ENCODE peak calls at places on chromosomes 4 and X, in ten cellular contexts. R, C, Z, A, E, X, F, D, I and W are unnamed samples.

GRCh38 chr4:119103263-119103662 is 32.4 kb upstream of the MYOZ2 start:
- DNase-seq in E (peak), F (peak), X (no peak), I (no peak), R (peak), C (no peak), A (peak), D (peak), Z (no peak), W (peak)

GRCh38 chr4:147830987-147831386 is 99.1 kb downstream of the ARHGAP10 start:
- DNase-seq in R (peak), E (no peak), X (no peak), A (no peak), Z (no peak), I (no peak), D (no peak), F (no peak), C (no peak), W (peak)

GRCh38 chr4:156109943-156110925 is 156.6 kb upstream of the CTSO start:
- DNase-seq in X (no peak), R (no peak), A (no peak), F (no peak), C (no peak), I (no peak), Z (no peak), D (peak), E (no peak), W (peak)

GRCh38 chr4:177128306-177128705 is 181.4 kb upstream of the NEIL3 start:
- DNase-seq in C (no peak), E (no peak), D (no peak), X (no peak), R (no peak), F (no peak), A (no peak), Z (no peak), I (no peak), W (no peak)

GRCh38 chr4:113718252-113718651 is 43.3 kb downstream of the CAMK2D start:
- DNase-seq in A (no peak), X (no peak), F (no peak), Z (no peak), E (no peak), C (no peak), R (no peak), D (no peak), I (no peak), W (no peak)

GRCh38 chrX:144637731-144638130 is 609.6 kb upstream of the SPANXN1 start:
- DNase-seq in I (no peak), Z (no peak), D (no peak), X (no peak), R (no peak), A (no peak), F (no peak), C (no peak), E (no peak), W (no peak)

GRCh38 chrX:66046612-66047235 is 6.8 kb upstream of the VSIG4 start:
- DNase-seq in E (no peak), R (no peak), X (no peak), C (no peak), A (peak), I (no peak), Z (no peak), D (peak), F (no peak), W (no peak)

GRCh38 chr4:52212751-52213150 is 161.6 kb downstream of the SPATA18 start:
- DNase-seq in R (no peak), I (no peak), Z (no peak), F (no peak), D (no peak), C (no peak), X (no peak), E (no peak), A (no peak), W (no peak)

GRCh38 chrX:103056902-103057301 is 7.1 kb downstream of the BEX1 start:
- DNase-seq in R (no peak), F (no peak), D (no peak), C (no peak), E (no peak), Z (no peak), I (no peak), X (no peak), A (no peak), W (no peak)